ENCODE peak calls at places on chromosomes 4 and X, in four cellular contexts. M is adrenal gland, X is tibial nerve, U is kidney epithelial cell. K is an unnamed sample.

GRCh38 chrX:130110379-130111219 is at the start of gene ELF4:
- DNase-seq in M (peak; percentile 42), X (no peak), U (no peak), K (peak; percentile 78)

GRCh38 chr4:76305033-76305687 is 1.4 kb upstream of the STBD1 start:
- DNase-seq in X (no peak), U (no peak), M (no peak), K (no peak)

GRCh38 chr4:130028552-130028951 is 932.6 kb downstream of the C4orf33 start:
- DNase-seq in U (no peak), M (no peak), X (no peak), K (no peak)

GRCh38 chr4:157674699-157675098 is 454.2 kb downstream of the GRIA2 start:
- DNase-seq in M (no peak), U (no peak), X (no peak), K (no peak)

GRCh38 chrX:130028196-130028595 is 45.8 kb downstream of the BCORL1 start:
- DNase-seq in U (no peak), X (peak; percentile 47), M (peak; percentile 65), K (no peak)

GRCh38 chr4:116015062-116015461 is 901.6 kb upstream of the NDST4 start:
- DNase-seq in X (no peak), M (no peak), U (no peak), K (no peak)

GRCh38 chr4:128288689-128289106 is 1.1 kb upstream of the PGRMC2 start:
- DNase-seq in X (no peak), U (no peak), M (peak; percentile 31), K (no peak)

GRCh38 chr4:14180983-14181601 is 553.6 kb upstream of the BOD1L1 start:
- DNase-seq in X (no peak), M (no peak), U (no peak), K (no peak)

GRCh38 chr4:107825072-107825789 is 499 bp downstream of the SGMS2 start:
- DNase-seq in U (peak; percentile 39), M (peak; percentile 56), X (peak; percentile 25), K (no peak)

GRCh38 chrX:154019633-154020499 is at the start of gene IRAK1:
- DNase-seq in M (peak; percentile 65), U (no peak), X (no peak), K (peak; percentile 73)

GRCh38 chr4:150769235-150769634 is 187.3 kb downstream of the MAB21L2 start:
- DNase-seq in M (peak; percentile 72), U (peak; percentile 48), X (no peak), K (no peak)

GRCh38 chr4:76087007-76087769 is 12.7 kb downstream of the ART3 start:
- DNase-seq in M (peak; percentile 73), X (peak; percentile 39), U (peak; percentile 25), K (no peak)

GRCh38 chr4:76708986-76709385 is 189.0 kb downstream of the SOWAHB start:
- DNase-seq in M (no peak), U (no peak), X (no peak), K (no peak)

GRCh38 chr4:148831945-148832344 is 389.7 kb upstream of the NR3C2 start:
- DNase-seq in X (no peak), U (peak; percentile 86), M (no peak), K (no peak)

GRCh38 chr4:19983072-19983471 is 268.6 kb upstream of the SLIT2 start:
- DNase-seq in M (no peak), X (no peak), U (no peak), K (no peak)

GRCh38 chr4:111136438-111136837 is 513.6 kb upstream of the PITX2 start:
- DNase-seq in M (no peak), X (no peak), U (no peak), K (no peak)

GRCh38 chr4:62490635-62491034 is 1290.5 kb downstream of the ADGRL3 start:
- DNase-seq in U (peak; percentile 37), X (no peak), M (no peak), K (no peak)

GRCh38 chr4:156998500-156999174 is 27.0 kb upstream of the PDGFC start:
- DNase-seq in U (no peak), M (no peak), X (no peak), K (no peak)

GRCh38 chr4:102684605-102685052 is 76.1 kb downstream of the MANBA start:
- DNase-seq in X (no peak), M (no peak), U (peak; percentile 48), K (no peak)

GRCh38 chr4:78644744-78645330 is 93.3 kb downstream of the ANXA3 start:
- DNase-seq in X (peak; percentile 75), M (peak; percentile 83), U (peak; percentile 41), K (no peak)

GRCh38 chrX:156001001-156001666 is 3.6 kb downstream of the IL9R start:
- DNase-seq in X (no peak), U (no peak), M (no peak), K (no peak)

GRCh38 chr4:113901994-113902787 is 77.3 kb downstream of the ARSJ start:
- DNase-seq in X (no peak), M (no peak), U (peak; percentile 23), K (no peak)

GRCh38 chr4:1537410-1538095 is 131.3 kb upstream of the NKX1-1 start:
- DNase-seq in X (no peak), M (no peak), U (no peak), K (no peak)

DNA sequence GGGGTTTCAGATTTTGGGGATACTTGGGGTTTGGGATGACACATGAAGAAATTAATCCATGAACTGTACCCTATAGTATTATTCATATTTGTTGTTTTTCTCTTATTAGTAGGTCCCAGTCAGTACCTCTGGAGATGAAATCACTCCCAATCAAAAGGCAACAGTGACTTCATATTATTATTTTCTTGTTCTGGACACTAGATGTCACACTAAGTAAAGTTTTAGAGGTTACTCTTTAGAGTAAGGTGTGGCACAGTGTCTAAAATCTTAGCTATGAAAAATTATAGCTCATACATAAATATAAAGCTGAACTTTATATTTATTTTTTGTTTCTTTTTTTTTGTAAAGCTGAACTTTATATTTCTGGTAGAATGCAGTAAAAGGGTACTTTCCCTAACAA is 35.1 kb downstream of the FAM114A1 start:
- DNase-seq in M (no peak), U (no peak), X (no peak), K (peak; percentile 15)
- TF ChIP-seq CTCF in M (peak; percentile 35), U (peak; percentile 8), X (peak; percentile 17), K (peak; percentile 31)

GRCh38 chr4:87129681-87130080 is 90.7 kb downstream of the KLHL8 start:
- DNase-seq in M (no peak), X (no peak), U (no peak), K (no peak)

GRCh38 chr4:87132035-87132434 is 88.4 kb downstream of the KLHL8 start:
- DNase-seq in M (no peak), U (no peak), X (no peak), K (no peak)

GRCh38 chr4:87128006-87128705 is 92.3 kb downstream of the KLHL8 start:
- DNase-seq in U (no peak), X (no peak), M (no peak), K (no peak)

GRCh38 chr4:87130985-87131753 is 89.2 kb downstream of the KLHL8 start:
- DNase-seq in U (no peak), X (no peak), M (no peak), K (no peak)

DNA sequence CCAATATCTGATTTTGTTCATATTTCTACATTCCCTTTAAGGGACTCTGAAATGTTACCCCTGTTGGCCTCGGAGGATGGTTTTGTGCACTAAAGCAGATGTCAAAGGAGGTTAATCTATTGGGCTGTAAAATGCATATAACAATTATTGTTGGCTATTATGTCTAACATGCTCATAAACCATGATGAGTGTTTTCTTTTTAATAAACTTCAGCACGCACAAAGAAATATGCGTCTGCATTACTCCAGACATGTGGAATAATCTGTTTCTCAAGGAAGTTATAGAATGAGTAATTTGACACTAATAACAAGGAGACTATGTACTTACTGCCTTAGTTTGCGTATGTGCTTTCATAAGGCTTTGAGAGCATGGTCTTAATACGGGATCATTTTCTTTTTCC is 89.9 kb downstream of the KLHL8 start:
- DNase-seq in X (no peak), U (no peak), M (no peak), K (no peak)
- H3K36me3 ChIP-seq in X (peaks cover under 1% of the 10 kb centered on the region), U (peaks cover 2% of the 10 kb centered on the region), M (no peaks in the 10 kb centered on the region), K (peaks cover 18% of the 10 kb centered on the region)

GRCh38 chrX:6132970-6133369 is 95.7 kb downstream of the NLGN4X start:
- DNase-seq in X (no peak), U (no peak), M (no peak), K (no peak)
- H3K4me3 ChIP-seq in X (no peak overlapping the region), U (no peak overlapping the region), M (no peak overlapping the region), K (no peak overlapping the region)

DNA sequence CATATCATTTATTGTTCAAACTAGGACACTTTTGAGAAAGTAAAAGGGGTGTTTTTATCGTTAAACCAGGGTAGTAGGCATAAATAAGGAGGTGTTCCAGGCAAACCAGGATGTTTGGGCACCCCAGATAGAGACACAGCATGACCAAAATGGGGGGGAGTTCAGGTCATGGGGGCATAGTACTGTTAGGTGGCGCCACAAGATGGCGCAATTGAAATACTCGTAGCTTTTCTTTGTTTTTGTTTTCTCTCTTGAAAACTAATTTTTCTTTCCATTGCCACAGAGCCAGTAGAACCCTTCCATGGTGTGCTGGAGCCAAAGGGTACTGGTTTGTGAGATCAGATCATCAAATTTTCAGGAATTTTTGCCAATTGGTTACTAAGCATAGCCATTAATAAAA is 283.4 kb downstream of the BCOR start:
- DNase-seq in U (no peak), M (peak; percentile 54), X (peak; percentile 19), K (no peak)
- TF ChIP-seq CTCF in U (peak; percentile 34), M (peak; percentile 39), X (peak; percentile 24), K (peak; percentile 53)

DNA sequence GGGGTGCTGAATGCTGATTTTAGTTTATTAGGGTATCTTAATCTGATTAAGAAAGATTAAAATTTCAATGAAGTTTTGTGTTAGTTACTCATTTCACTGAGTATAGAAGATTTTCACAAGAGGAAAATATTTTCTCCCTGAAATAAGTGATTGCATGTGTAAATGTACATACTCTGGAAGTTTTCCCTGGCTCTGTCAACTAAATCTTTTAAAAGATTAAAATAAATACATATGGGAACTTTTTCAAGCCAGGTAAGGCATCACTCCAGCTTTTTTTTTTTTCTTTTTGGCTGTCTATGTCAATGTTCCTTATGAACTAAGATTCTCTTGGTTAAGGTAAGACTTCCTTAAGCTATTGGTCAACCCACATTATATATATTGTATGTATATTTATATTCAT is 117.6 kb downstream of the CBR4 start:
- DNase-seq in M (no peak), X (no peak), U (no peak), K (no peak)
- H3K36me3 ChIP-seq in M (no peaks in the 10 kb centered on the region), X (no peaks in the 10 kb centered on the region), U (no peaks in the 10 kb centered on the region), K (no peaks in the 10 kb centered on the region)

GRCh38 chrX:102958794-102959193 is 21.7 kb downstream of the RAB40AL start:
- DNase-seq in X (no peak), M (no peak), U (no peak), K (no peak)
- H3K4me3 ChIP-seq in X (no peak overlapping the region), M (no peak overlapping the region), U (no peak overlapping the region), K (no peak overlapping the region)

GRCh38 chr4:4260185-4260751 is 12.2 kb upstream of the TMEM128 start:
- DNase-seq in X (no peak), U (no peak), M (no peak), K (peak; percentile 15)
- TF ChIP-seq CTCF in X (peak; percentile 6), U (peak; percentile 34), M (no peak), K (peak; percentile 40)

DNA sequence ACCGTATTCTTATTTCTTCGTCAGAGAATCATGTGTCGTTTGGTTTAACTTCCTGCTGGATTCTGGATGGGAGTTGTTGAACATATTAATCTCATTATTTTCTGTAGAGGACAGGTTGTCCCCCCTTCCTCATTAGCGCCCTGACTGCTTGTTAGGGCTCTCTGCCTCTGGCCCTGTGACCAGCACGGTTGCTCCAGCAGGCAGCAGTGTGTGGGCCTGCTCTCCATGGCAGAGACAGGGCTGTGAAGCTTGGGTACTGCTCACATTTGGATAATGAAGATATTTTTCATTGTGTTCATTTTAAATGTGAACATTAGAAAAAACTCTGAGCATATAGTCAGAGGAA is 102.7 kb downstream of the KLHL8 start:
- DNase-seq in U (no peak), M (no peak), X (no peak), K (no peak)
- H3K36me3 ChIP-seq in U (peaks cover 4% of the 10 kb centered on the region), M (no peaks in the 10 kb centered on the region), X (peaks cover 3% of the 10 kb centered on the region), K (peaks cover 19% of the 10 kb centered on the region)

K was measured in GM06990.